ENCODE peak calls at places on chromosomes 13 and 19, in four cellular contexts. One of them, this sample, is unnamed.

GRCh38 chr19:2443116-2443784 is 13.5 kb downstream of the LMNB2 start:
- DNase-seq in CD4-positive, CD25-positive, alpha-beta regulatory T cell: no peak
- DNase-seq in H9: no peak
- DNase-seq in ascending aorta: no peak
- DNase-seq in this sample: no peak

GRCh38 chr13:65613004-65613403 is 1617.1 kb downstream of the PCDH9 start:
- DNase-seq in ascending aorta: no peak
- DNase-seq in H9: peak
- DNase-seq in CD4-positive, CD25-positive, alpha-beta regulatory T cell: no peak
- DNase-seq in this sample: no peak

GRCh38 chr13:33204130-33204927 is 81.2 kb downstream of the STARD13 start:
- DNase-seq in CD4-positive, CD25-positive, alpha-beta regulatory T cell: no peak
- DNase-seq in ascending aorta: peak
- DNase-seq in H9: no peak
- DNase-seq in this sample: no peak

GRCh38 chr13:91101436-91101835 is 246.1 kb upstream of the MIR17HG start:
- DNase-seq in CD4-positive, CD25-positive, alpha-beta regulatory T cell: no peak
- DNase-seq in ascending aorta: no peak
- DNase-seq in H9: no peak
- DNase-seq in this sample: no peak

GRCh38 chr13:109755997-109756396 is 30.4 kb downstream of the IRS2 start:
- DNase-seq in ascending aorta: no peak
- DNase-seq in H9: no peak
- DNase-seq in CD4-positive, CD25-positive, alpha-beta regulatory T cell: no peak
- DNase-seq in this sample: no peak

GRCh38 chr13:63351533-63351932 is 1935.9 kb upstream of the PCDH20 start:
- DNase-seq in ascending aorta: no peak
- DNase-seq in CD4-positive, CD25-positive, alpha-beta regulatory T cell: no peak
- DNase-seq in H9: no peak
- DNase-seq in this sample: no peak

GRCh38 chr13:57633141-57633949 is 1.8 kb downstream of the PCDH17 start:
- DNase-seq in H9: peak
- DNase-seq in ascending aorta: peak
- DNase-seq in CD4-positive, CD25-positive, alpha-beta regulatory T cell: no peak
- DNase-seq in this sample: no peak

GRCh38 chr13:31587696-31588266 is 151.5 kb upstream of the RXFP2 start:
- DNase-seq in H9: no peak
- DNase-seq in CD4-positive, CD25-positive, alpha-beta regulatory T cell: no peak
- DNase-seq in ascending aorta: no peak
- DNase-seq in this sample: no peak

GRCh38 chr13:107348931-107349330 is 781.0 kb upstream of the ARGLU1 start:
- DNase-seq in ascending aorta: no peak
- DNase-seq in H9: no peak
- DNase-seq in CD4-positive, CD25-positive, alpha-beta regulatory T cell: no peak
- DNase-seq in this sample: no peak

GRCh38 chr13:40624338-40624737 is 42.1 kb downstream of the FOXO1 start:
- DNase-seq in CD4-positive, CD25-positive, alpha-beta regulatory T cell: peak
- DNase-seq in H9: no peak
- DNase-seq in ascending aorta: no peak
- DNase-seq in this sample: no peak

GRCh38 chr13:30323524-30323923 is 16.2 kb upstream of the KATNAL1 start:
- DNase-seq in H9: no peak
- DNase-seq in CD4-positive, CD25-positive, alpha-beta regulatory T cell: no peak
- DNase-seq in ascending aorta: no peak
- DNase-seq in this sample: no peak

GRCh38 chr19:19120308-19121156 is 17.7 kb downstream of the TMEM161A start:
- DNase-seq in ascending aorta: no peak
- DNase-seq in CD4-positive, CD25-positive, alpha-beta regulatory T cell: no peak
- DNase-seq in H9: peak
- DNase-seq in this sample: peak

GRCh38 chr19:14544977-14545715 is 15.8 kb downstream of the TECR start:
- DNase-seq in H9: no peak
- DNase-seq in CD4-positive, CD25-positive, alpha-beta regulatory T cell: no peak
- DNase-seq in ascending aorta: no peak
- DNase-seq in this sample: no peak

GRCh38 chr13:99895999-99896695 is 75.4 kb downstream of the ZIC5 start:
- DNase-seq in ascending aorta: no peak
- DNase-seq in CD4-positive, CD25-positive, alpha-beta regulatory T cell: no peak
- DNase-seq in H9: peak
- DNase-seq in this sample: no peak

GRCh38 chr19:5809053-5809452 is 4.2 kb downstream of the NRTN start:
- DNase-seq in CD4-positive, CD25-positive, alpha-beta regulatory T cell: no peak
- DNase-seq in H9: no peak
- DNase-seq in ascending aorta: no peak
- DNase-seq in this sample: no peak

GRCh38 chr13:50106559-50106958 is 91.3 kb downstream of the KCNRG start:
- DNase-seq in ascending aorta: no peak
- DNase-seq in H9: no peak
- DNase-seq in CD4-positive, CD25-positive, alpha-beta regulatory T cell: no peak
- DNase-seq in this sample: no peak

GRCh38 chr13:106738279-106738678 is 170.3 kb upstream of the ARGLU1 start:
- DNase-seq in CD4-positive, CD25-positive, alpha-beta regulatory T cell: no peak
- DNase-seq in ascending aorta: no peak
- DNase-seq in H9: no peak
- DNase-seq in this sample: peak

GRCh38 chr13:102598061-102598460 is 1.3 kb downstream of the TPP2 start:
- DNase-seq in H9: no peak
- DNase-seq in CD4-positive, CD25-positive, alpha-beta regulatory T cell: no peak
- DNase-seq in ascending aorta: no peak
- DNase-seq in this sample: no peak

GRCh38 chr19:19094513-19094912 is 30.7 kb downstream of the SLC25A42 start:
- DNase-seq in CD4-positive, CD25-positive, alpha-beta regulatory T cell: no peak
- DNase-seq in H9: no peak
- DNase-seq in ascending aorta: no peak
- DNase-seq in this sample: no peak

GRCh38 chr13:20291037-20291436 is 58.9 kb upstream of the GJB6 start:
- DNase-seq in CD4-positive, CD25-positive, alpha-beta regulatory T cell: no peak
- DNase-seq in H9: no peak
- DNase-seq in ascending aorta: no peak
- DNase-seq in this sample: no peak

GRCh38 chr13:29901714-29902631 is 51.6 kb upstream of the UBL3 start:
- DNase-seq in H9: no peak
- DNase-seq in ascending aorta: no peak
- DNase-seq in CD4-positive, CD25-positive, alpha-beta regulatory T cell: no peak
- DNase-seq in this sample: no peak

GRCh38 chr13:114147803-114148520 is 15.5 kb upstream of the RASA3 start:
- DNase-seq in H9: no peak
- DNase-seq in CD4-positive, CD25-positive, alpha-beta regulatory T cell: no peak
- DNase-seq in ascending aorta: no peak
- DNase-seq in this sample: no peak

GRCh38 chr19:49440439-49441209 is 703 bp downstream of the SLC17A7 start:
- DNase-seq in H9: no peak
- DNase-seq in CD4-positive, CD25-positive, alpha-beta regulatory T cell: no peak
- DNase-seq in ascending aorta: no peak
- DNase-seq in this sample: peak

GRCh38 chr19:17542793-17543582 is 12.5 kb upstream of the COLGALT1 start:
- DNase-seq in H9: no peak
- DNase-seq in ascending aorta: no peak
- DNase-seq in CD4-positive, CD25-positive, alpha-beta regulatory T cell: no peak
- DNase-seq in this sample: no peak

GRCh38 chr13:20796791-20797513 is 23.2 kb upstream of the EEF1AKMT1 start:
- DNase-seq in CD4-positive, CD25-positive, alpha-beta regulatory T cell: no peak
- DNase-seq in ascending aorta: no peak
- DNase-seq in H9: no peak
- DNase-seq in this sample: no peak

GRCh38 chr13:26128676-26129075 is 76.9 kb upstream of the SHISA2 start:
- DNase-seq in H9: no peak
- DNase-seq in ascending aorta: no peak
- DNase-seq in CD4-positive, CD25-positive, alpha-beta regulatory T cell: no peak
- DNase-seq in this sample: no peak

GRCh38 chr13:98443329-98443728 is 133.6 kb downstream of the STK24 start:
- DNase-seq in ascending aorta: no peak
- DNase-seq in CD4-positive, CD25-positive, alpha-beta regulatory T cell: no peak
- DNase-seq in H9: no peak
- DNase-seq in this sample: no peak

GRCh38 chr19:35254341-35255297 is 5.8 kb downstream of the LSR start:
- DNase-seq in H9: no peak
- DNase-seq in CD4-positive, CD25-positive, alpha-beta regulatory T cell: no peak
- DNase-seq in ascending aorta: no peak
- DNase-seq in this sample: no peak

GRCh38 chr19:56138069-56138468 is 3.0 kb upstream of the ZNF444 start:
- DNase-seq in CD4-positive, CD25-positive, alpha-beta regulatory T cell: no peak
- DNase-seq in ascending aorta: no peak
- DNase-seq in H9: no peak
- DNase-seq in this sample: no peak
- H3K27ac ChIP-seq in CD4-positive, CD25-positive, alpha-beta regulatory T cell: no peak
- H3K27ac ChIP-seq in ascending aorta: no peak
- H3K27ac ChIP-seq in H9: no peak
- H3K27ac ChIP-seq in this sample: no peak

DNA sequence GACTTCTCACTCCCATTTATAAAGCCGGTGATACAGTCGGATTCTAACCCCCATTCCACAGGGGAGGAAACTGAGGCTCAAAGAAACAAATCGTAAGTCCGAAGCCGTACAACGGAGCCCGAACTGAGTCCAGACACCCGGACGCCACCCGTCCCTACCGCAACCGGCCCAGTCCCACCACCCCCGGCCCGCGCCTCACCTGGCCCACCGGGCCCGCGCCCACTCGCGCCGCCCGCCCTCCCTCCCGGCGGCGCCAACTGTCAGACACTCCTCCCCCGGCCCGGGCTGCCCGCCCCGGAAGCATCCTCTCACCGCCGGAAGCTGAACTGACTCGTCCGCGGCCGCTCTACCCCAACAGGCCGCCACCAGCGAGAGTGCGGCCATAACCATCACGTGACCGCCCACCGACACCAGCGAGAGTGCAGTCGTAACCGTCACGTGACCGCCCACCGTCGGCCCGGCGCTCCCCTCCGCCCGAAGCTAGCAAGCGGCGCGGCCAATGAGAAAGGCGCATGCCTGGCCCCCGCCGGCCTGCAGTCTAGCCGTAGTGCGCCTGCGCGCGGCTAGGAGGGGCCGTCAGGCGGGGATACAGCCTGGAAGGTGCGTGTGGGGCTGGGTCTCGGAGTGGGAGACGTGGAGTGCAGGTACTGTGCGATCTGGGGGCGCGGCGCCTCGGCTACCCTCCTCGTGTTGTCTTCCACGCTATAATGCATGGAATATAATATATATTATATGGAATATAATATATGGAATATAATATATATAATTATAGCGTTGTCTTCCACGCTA is at the start of the genes C19orf47 and PLD3:
- DNase-seq in CD4-positive, CD25-positive, alpha-beta regulatory T cell: peak
- DNase-seq in H9: peak
- DNase-seq in ascending aorta: peak
- DNase-seq in this sample: peak
- H3K27ac ChIP-seq in CD4-positive, CD25-positive, alpha-beta regulatory T cell: peak
- H3K27ac ChIP-seq in H9: no peak
- H3K27ac ChIP-seq in ascending aorta: peak
- H3K27ac ChIP-seq in this sample: peak

GRCh38 chr19:38304866-38305429 is 897 bp downstream of the C19orf33 start:
- DNase-seq in CD4-positive, CD25-positive, alpha-beta regulatory T cell: no peak
- DNase-seq in H9: peak
- DNase-seq in ascending aorta: no peak
- DNase-seq in this sample: peak
- H3K27ac ChIP-seq in CD4-positive, CD25-positive, alpha-beta regulatory T cell: no peak
- H3K27ac ChIP-seq in H9: no peak
- H3K27ac ChIP-seq in ascending aorta: no peak
- H3K27ac ChIP-seq in this sample: peak

GRCh38 chr13:97288486-97288900 is 66.4 kb downstream of the MBNL2 start:
- DNase-seq in H9: no peak
- DNase-seq in CD4-positive, CD25-positive, alpha-beta regulatory T cell: no peak
- DNase-seq in ascending aorta: no peak
- DNase-seq in this sample: no peak

GRCh38 chr13:97286317-97287046 is 64.3 kb downstream of the MBNL2 start:
- DNase-seq in CD4-positive, CD25-positive, alpha-beta regulatory T cell: no peak
- DNase-seq in ascending aorta: no peak
- DNase-seq in H9: no peak
- DNase-seq in this sample: no peak

GRCh38 chr13:97285221-97285955 is 63.3 kb downstream of the MBNL2 start:
- DNase-seq in H9: no peak
- DNase-seq in ascending aorta: no peak
- DNase-seq in CD4-positive, CD25-positive, alpha-beta regulatory T cell: no peak
- DNase-seq in this sample: no peak

GRCh38 chr13:97284558-97284957 is 62.4 kb downstream of the MBNL2 start:
- DNase-seq in H9: no peak
- DNase-seq in ascending aorta: no peak
- DNase-seq in CD4-positive, CD25-positive, alpha-beta regulatory T cell: no peak
- DNase-seq in this sample: no peak

DNA sequence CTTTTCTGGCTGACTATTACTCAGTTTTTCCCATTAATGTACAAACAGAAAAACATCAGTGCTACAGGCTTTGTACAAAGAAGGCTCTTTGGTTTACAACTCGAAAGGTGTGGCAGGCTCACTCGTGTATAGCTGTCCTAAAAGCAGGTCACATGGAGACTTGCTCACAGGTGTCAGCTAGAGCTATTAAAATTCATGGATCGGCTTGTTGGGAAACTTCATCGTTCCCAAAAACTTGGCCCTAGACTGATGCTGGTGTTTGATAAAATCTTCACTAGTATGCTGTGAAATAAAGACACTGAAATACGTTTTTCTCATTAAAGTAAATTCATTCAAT is 64.9 kb downstream of the MBNL2 start:
- DNase-seq in ascending aorta: no peak
- DNase-seq in CD4-positive, CD25-positive, alpha-beta regulatory T cell: no peak
- DNase-seq in H9: no peak
- DNase-seq in this sample: no peak
- H3K27ac ChIP-seq in ascending aorta: no peak
- H3K27ac ChIP-seq in CD4-positive, CD25-positive, alpha-beta regulatory T cell: no peak
- H3K27ac ChIP-seq in H9: no peak
- H3K27ac ChIP-seq in this sample: no peak

GRCh38 chr19:12970070-12970820 is 869 bp downstream of the DAND5 start:
- DNase-seq in CD4-positive, CD25-positive, alpha-beta regulatory T cell: no peak
- DNase-seq in H9: no peak
- DNase-seq in ascending aorta: no peak
- DNase-seq in this sample: no peak

GRCh38 chr19:12975221-12975756 is 5.9 kb downstream of the DAND5 start:
- DNase-seq in ascending aorta: no peak
- DNase-seq in CD4-positive, CD25-positive, alpha-beta regulatory T cell: no peak
- DNase-seq in H9: no peak
- DNase-seq in this sample: no peak

GRCh38 chr19:12969292-12969988 is at the start of gene DAND5:
- DNase-seq in H9: no peak
- DNase-seq in ascending aorta: no peak
- DNase-seq in CD4-positive, CD25-positive, alpha-beta regulatory T cell: no peak
- DNase-seq in this sample: peak

GRCh38 chr19:12974301-12975220 is 5.2 kb downstream of the DAND5 start:
- DNase-seq in H9: no peak
- DNase-seq in ascending aorta: no peak
- DNase-seq in CD4-positive, CD25-positive, alpha-beta regulatory T cell: no peak
- DNase-seq in this sample: no peak

DNA sequence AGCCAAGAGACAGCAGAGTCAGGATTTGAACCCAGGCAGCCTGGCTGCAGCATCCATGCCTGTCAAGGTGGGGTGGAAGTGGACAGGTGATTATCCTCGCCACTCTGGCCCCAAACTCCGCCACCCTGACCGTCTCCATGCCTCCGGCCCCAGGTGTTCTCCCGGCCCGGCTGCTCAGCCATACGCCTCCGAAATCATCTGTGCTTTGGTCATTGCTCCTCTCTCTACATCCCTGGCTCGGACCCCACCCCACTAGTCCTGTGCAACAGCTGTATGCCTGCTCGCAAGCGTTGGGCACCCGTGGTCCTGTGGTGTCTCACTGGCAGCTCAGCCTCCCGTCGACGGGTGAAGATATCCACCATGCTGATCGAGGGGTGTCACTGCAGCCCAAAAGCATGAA is 3.9 kb downstream of the DAND5 start:
- DNase-seq in ascending aorta: no peak
- DNase-seq in CD4-positive, CD25-positive, alpha-beta regulatory T cell: no peak
- DNase-seq in H9: peak
- DNase-seq in this sample: no peak
- H3K27ac ChIP-seq in ascending aorta: no peak
- H3K27ac ChIP-seq in CD4-positive, CD25-positive, alpha-beta regulatory T cell: no peak
- H3K27ac ChIP-seq in H9: no peak
- H3K27ac ChIP-seq in this sample: no peak

This sample was measured in WERI-Rb-1.